ENCODE peak calls at places on chromosomes 7 and 10, in ten cellular contexts. One of them, this sample, is unnamed.

GRCh38 chr7:132029369-132030160 is 473.1 kb upstream of the PODXL start:
- DNase-seq in OCI-LY7: no peak
- DNase-seq in right lobe of liver: no peak
- DNase-seq in RWPE2: no peak
- DNase-seq in GM23338: no peak
- DNase-seq in heart left ventricle: no peak
- DNase-seq in glutamatergic neuron: no peak
- DNase-seq in mucosa of descending colon: no peak
- DNase-seq in vagina: no peak
- DNase-seq in CD8-positive, alpha-beta T cell: no peak
- DNase-seq in this sample: no peak

GRCh38 chr7:83640240-83640639 is 8.7 kb downstream of the SEMA3E start:
- DNase-seq in OCI-LY7: no peak
- DNase-seq in right lobe of liver: no peak
- DNase-seq in RWPE2: no peak
- DNase-seq in GM23338: no peak
- DNase-seq in heart left ventricle: no peak
- DNase-seq in glutamatergic neuron: no peak
- DNase-seq in mucosa of descending colon: no peak
- DNase-seq in vagina: no peak
- DNase-seq in CD8-positive, alpha-beta T cell: no peak
- DNase-seq in this sample: no peak

GRCh38 chr10:96025566-96025965 is 17.8 kb upstream of the CCNJ start:
- DNase-seq in OCI-LY7: peak
- DNase-seq in right lobe of liver: no peak
- DNase-seq in RWPE2: no peak
- DNase-seq in GM23338: peak
- DNase-seq in heart left ventricle: no peak
- DNase-seq in glutamatergic neuron: no peak
- DNase-seq in mucosa of descending colon: no peak
- DNase-seq in vagina: no peak
- DNase-seq in CD8-positive, alpha-beta T cell: no peak
- DNase-seq in this sample: no peak

GRCh38 chr7:147412782-147413186 is 1177.8 kb upstream of the C7orf33 start:
- DNase-seq in OCI-LY7: no peak
- DNase-seq in right lobe of liver: no peak
- DNase-seq in RWPE2: no peak
- DNase-seq in GM23338: no peak
- DNase-seq in heart left ventricle: no peak
- DNase-seq in glutamatergic neuron: no peak
- DNase-seq in mucosa of descending colon: no peak
- DNase-seq in vagina: no peak
- DNase-seq in CD8-positive, alpha-beta T cell: no peak
- DNase-seq in this sample: no peak

GRCh38 chr7:151313857-151314256 is 27.8 kb upstream of the NUB1 start:
- DNase-seq in OCI-LY7: no peak
- DNase-seq in right lobe of liver: no peak
- DNase-seq in RWPE2: no peak
- DNase-seq in GM23338: no peak
- DNase-seq in heart left ventricle: peak
- DNase-seq in glutamatergic neuron: no peak
- DNase-seq in mucosa of descending colon: no peak
- DNase-seq in vagina: no peak
- DNase-seq in CD8-positive, alpha-beta T cell: no peak
- DNase-seq in this sample: no peak

GRCh38 chr7:140685407-140686087 is 11.0 kb upstream of the NDUFB2 start:
- DNase-seq in OCI-LY7: no peak
- DNase-seq in right lobe of liver: peak
- DNase-seq in RWPE2: no peak
- DNase-seq in GM23338: no peak
- DNase-seq in heart left ventricle: no peak
- DNase-seq in glutamatergic neuron: no peak
- DNase-seq in mucosa of descending colon: no peak
- DNase-seq in vagina: no peak
- DNase-seq in CD8-positive, alpha-beta T cell: no peak
- DNase-seq in this sample: no peak

GRCh38 chr10:133347636-133348517 is 704 bp downstream of the PRAP1 start:
- DNase-seq in OCI-LY7: no peak
- DNase-seq in right lobe of liver: peak
- DNase-seq in RWPE2: no peak
- DNase-seq in GM23338: no peak
- DNase-seq in heart left ventricle: no peak
- DNase-seq in glutamatergic neuron: no peak
- DNase-seq in mucosa of descending colon: no peak
- DNase-seq in vagina: no peak
- DNase-seq in CD8-positive, alpha-beta T cell: no peak
- DNase-seq in this sample: no peak

GRCh38 chr7:27130540-27131389 is at the start of gene HOXA4:
- DNase-seq in OCI-LY7: peak
- DNase-seq in right lobe of liver: peak
- DNase-seq in RWPE2: peak
- DNase-seq in GM23338: peak
- DNase-seq in heart left ventricle: peak
- DNase-seq in glutamatergic neuron: peak
- DNase-seq in mucosa of descending colon: peak
- DNase-seq in vagina: no peak
- DNase-seq in CD8-positive, alpha-beta T cell: peak
- DNase-seq in this sample: no peak

GRCh38 chr10:77036993-77037734 is 600.4 kb downstream of the KCNMA1 start:
- DNase-seq in OCI-LY7: peak
- DNase-seq in right lobe of liver: peak
- DNase-seq in RWPE2: no peak
- DNase-seq in GM23338: peak
- DNase-seq in heart left ventricle: no peak
- DNase-seq in glutamatergic neuron: no peak
- DNase-seq in mucosa of descending colon: no peak
- DNase-seq in vagina: no peak
- DNase-seq in CD8-positive, alpha-beta T cell: no peak
- DNase-seq in this sample: no peak

GRCh38 chr7:18671176-18671575 is 175.6 kb downstream of the HDAC9 start:
- DNase-seq in OCI-LY7: peak
- DNase-seq in right lobe of liver: no peak
- DNase-seq in RWPE2: no peak
- DNase-seq in GM23338: no peak
- DNase-seq in heart left ventricle: no peak
- DNase-seq in glutamatergic neuron: no peak
- DNase-seq in mucosa of descending colon: no peak
- DNase-seq in vagina: no peak
- DNase-seq in CD8-positive, alpha-beta T cell: no peak
- DNase-seq in this sample: no peak

GRCh38 chr7:158065340-158065739 is 522.3 kb downstream of the PTPRN2 start:
- DNase-seq in OCI-LY7: no peak
- DNase-seq in right lobe of liver: no peak
- DNase-seq in RWPE2: peak
- DNase-seq in GM23338: no peak
- DNase-seq in heart left ventricle: no peak
- DNase-seq in glutamatergic neuron: no peak
- DNase-seq in mucosa of descending colon: no peak
- DNase-seq in vagina: no peak
- DNase-seq in CD8-positive, alpha-beta T cell: no peak
- DNase-seq in this sample: peak

GRCh38 chr7:105723582-105723981 is 142.3 kb upstream of the EFCAB10 start:
- DNase-seq in OCI-LY7: no peak
- DNase-seq in right lobe of liver: no peak
- DNase-seq in RWPE2: no peak
- DNase-seq in GM23338: peak
- DNase-seq in heart left ventricle: no peak
- DNase-seq in glutamatergic neuron: peak
- DNase-seq in mucosa of descending colon: no peak
- DNase-seq in vagina: no peak
- DNase-seq in CD8-positive, alpha-beta T cell: no peak
- DNase-seq in this sample: no peak

GRCh38 chr10:59354434-59354833 is 7.9 kb downstream of the FAM13C start:
- DNase-seq in OCI-LY7: no peak
- DNase-seq in right lobe of liver: no peak
- DNase-seq in RWPE2: no peak
- DNase-seq in GM23338: no peak
- DNase-seq in heart left ventricle: no peak
- DNase-seq in glutamatergic neuron: no peak
- DNase-seq in mucosa of descending colon: no peak
- DNase-seq in vagina: no peak
- DNase-seq in CD8-positive, alpha-beta T cell: no peak
- DNase-seq in this sample: no peak

GRCh38 chr7:28919510-28919909 is 38.6 kb downstream of the TRIL start:
- DNase-seq in OCI-LY7: no peak
- DNase-seq in right lobe of liver: no peak
- DNase-seq in RWPE2: no peak
- DNase-seq in GM23338: no peak
- DNase-seq in heart left ventricle: no peak
- DNase-seq in glutamatergic neuron: no peak
- DNase-seq in mucosa of descending colon: no peak
- DNase-seq in vagina: no peak
- DNase-seq in CD8-positive, alpha-beta T cell: no peak
- DNase-seq in this sample: no peak

GRCh38 chr7:107277331-107277730 is 108.5 kb downstream of the HBP1 start:
- DNase-seq in OCI-LY7: no peak
- DNase-seq in right lobe of liver: no peak
- DNase-seq in RWPE2: no peak
- DNase-seq in GM23338: no peak
- DNase-seq in heart left ventricle: no peak
- DNase-seq in glutamatergic neuron: no peak
- DNase-seq in mucosa of descending colon: no peak
- DNase-seq in vagina: no peak
- DNase-seq in CD8-positive, alpha-beta T cell: no peak
- DNase-seq in this sample: no peak

DNA sequence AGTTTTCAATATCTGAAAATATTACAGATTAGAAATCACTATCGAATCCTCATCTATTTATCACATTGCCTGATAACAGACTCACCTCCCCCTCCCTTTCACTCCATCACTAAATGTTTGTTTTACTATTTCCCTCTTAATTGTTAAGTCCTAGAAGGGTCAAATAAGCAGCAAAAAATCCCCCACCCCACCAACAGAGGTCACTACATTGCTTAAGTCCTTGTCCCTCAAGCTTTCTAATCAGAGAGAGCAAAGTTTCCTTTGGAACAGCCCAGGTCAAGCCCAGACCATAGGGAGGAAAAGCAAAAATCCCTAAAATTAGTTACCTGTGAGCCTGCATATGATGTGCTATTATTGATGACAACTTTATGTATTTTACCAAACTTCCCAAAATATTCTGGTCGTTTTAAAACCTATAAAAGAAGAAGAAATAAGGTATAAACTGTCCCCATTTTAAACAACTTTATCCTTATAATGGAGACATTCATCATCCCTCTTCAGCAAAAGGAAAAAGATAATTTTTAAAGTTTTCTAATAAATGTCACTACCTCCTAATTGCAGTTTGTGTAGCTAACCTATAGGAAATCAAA is 95.0 kb downstream of the CNOT4 start:
- DNase-seq in OCI-LY7: peak
- DNase-seq in right lobe of liver: no peak
- DNase-seq in RWPE2: no peak
- DNase-seq in GM23338: peak
- DNase-seq in heart left ventricle: no peak
- DNase-seq in glutamatergic neuron: peak
- DNase-seq in mucosa of descending colon: no peak
- DNase-seq in vagina: no peak
- DNase-seq in CD8-positive, alpha-beta T cell: peak
- DNase-seq in this sample: no peak
- TF ChIP-seq CTCF in OCI-LY7: peak
- TF ChIP-seq CTCF in right lobe of liver: peak
- TF ChIP-seq CTCF in RWPE2: peak
- TF ChIP-seq CTCF in GM23338: peak
- TF ChIP-seq CTCF in heart left ventricle: peak
- TF ChIP-seq CTCF in glutamatergic neuron: peak
- TF ChIP-seq CTCF in mucosa of descending colon: no peak
- TF ChIP-seq CTCF in vagina: no peak
- TF ChIP-seq CTCF in CD8-positive, alpha-beta T cell: peak
- TF ChIP-seq CTCF in this sample: peak

GRCh38 chr10:121823993-121824463 is 103.8 kb downstream of the ATE1 start:
- DNase-seq in OCI-LY7: peak
- DNase-seq in right lobe of liver: no peak
- DNase-seq in RWPE2: no peak
- DNase-seq in GM23338: peak
- DNase-seq in heart left ventricle: no peak
- DNase-seq in glutamatergic neuron: no peak
- DNase-seq in mucosa of descending colon: no peak
- DNase-seq in vagina: no peak
- DNase-seq in CD8-positive, alpha-beta T cell: no peak
- DNase-seq in this sample: no peak
- TF ChIP-seq CTCF in OCI-LY7: peak
- TF ChIP-seq CTCF in right lobe of liver: peak
- TF ChIP-seq CTCF in RWPE2: peak
- TF ChIP-seq CTCF in GM23338: peak
- TF ChIP-seq CTCF in heart left ventricle: peak
- TF ChIP-seq CTCF in glutamatergic neuron: peak
- TF ChIP-seq CTCF in mucosa of descending colon: peak
- TF ChIP-seq CTCF in vagina: no peak
- TF ChIP-seq CTCF in CD8-positive, alpha-beta T cell: peak
- TF ChIP-seq CTCF in this sample: peak

GRCh38 chr7:25148772-25149575 is 23.9 kb upstream of the CYCS start:
- DNase-seq in OCI-LY7: peak
- DNase-seq in right lobe of liver: no peak
- DNase-seq in RWPE2: no peak
- DNase-seq in GM23338: peak
- DNase-seq in heart left ventricle: no peak
- DNase-seq in glutamatergic neuron: no peak
- DNase-seq in mucosa of descending colon: no peak
- DNase-seq in vagina: no peak
- DNase-seq in CD8-positive, alpha-beta T cell: no peak
- DNase-seq in this sample: no peak
- TF ChIP-seq CTCF in OCI-LY7: no peak
- TF ChIP-seq CTCF in right lobe of liver: no peak
- TF ChIP-seq CTCF in RWPE2: no peak
- TF ChIP-seq CTCF in GM23338: peak
- TF ChIP-seq CTCF in heart left ventricle: no peak
- TF ChIP-seq CTCF in glutamatergic neuron: no peak
- TF ChIP-seq CTCF in mucosa of descending colon: no peak
- TF ChIP-seq CTCF in vagina: no peak
- TF ChIP-seq CTCF in CD8-positive, alpha-beta T cell: no peak
- TF ChIP-seq CTCF in this sample: no peak

GRCh38 chr10:102188298-102188940 is 36.2 kb downstream of the NOLC1 start:
- DNase-seq in OCI-LY7: no peak
- DNase-seq in right lobe of liver: no peak
- DNase-seq in RWPE2: no peak
- DNase-seq in GM23338: no peak
- DNase-seq in heart left ventricle: no peak
- DNase-seq in glutamatergic neuron: no peak
- DNase-seq in mucosa of descending colon: no peak
- DNase-seq in vagina: no peak
- DNase-seq in CD8-positive, alpha-beta T cell: no peak
- DNase-seq in this sample: no peak

GRCh38 chr10:102185272-102185671 is 33.1 kb downstream of the NOLC1 start:
- DNase-seq in OCI-LY7: no peak
- DNase-seq in right lobe of liver: no peak
- DNase-seq in RWPE2: no peak
- DNase-seq in GM23338: no peak
- DNase-seq in heart left ventricle: no peak
- DNase-seq in glutamatergic neuron: no peak
- DNase-seq in mucosa of descending colon: no peak
- DNase-seq in vagina: no peak
- DNase-seq in CD8-positive, alpha-beta T cell: no peak
- DNase-seq in this sample: no peak

GRCh38 chr10:102186128-102186527 is 33.9 kb downstream of the NOLC1 start:
- DNase-seq in OCI-LY7: no peak
- DNase-seq in right lobe of liver: no peak
- DNase-seq in RWPE2: no peak
- DNase-seq in GM23338: no peak
- DNase-seq in heart left ventricle: no peak
- DNase-seq in glutamatergic neuron: no peak
- DNase-seq in mucosa of descending colon: no peak
- DNase-seq in vagina: no peak
- DNase-seq in CD8-positive, alpha-beta T cell: no peak
- DNase-seq in this sample: no peak

GRCh38 chr10:102184606-102185005 is 32.4 kb downstream of the NOLC1 start:
- DNase-seq in OCI-LY7: no peak
- DNase-seq in right lobe of liver: no peak
- DNase-seq in RWPE2: no peak
- DNase-seq in GM23338: no peak
- DNase-seq in heart left ventricle: no peak
- DNase-seq in glutamatergic neuron: no peak
- DNase-seq in mucosa of descending colon: no peak
- DNase-seq in vagina: no peak
- DNase-seq in CD8-positive, alpha-beta T cell: no peak
- DNase-seq in this sample: no peak
- TF ChIP-seq CTCF in OCI-LY7: no peak
- TF ChIP-seq CTCF in right lobe of liver: no peak
- TF ChIP-seq CTCF in RWPE2: no peak
- TF ChIP-seq CTCF in GM23338: no peak
- TF ChIP-seq CTCF in heart left ventricle: no peak
- TF ChIP-seq CTCF in glutamatergic neuron: no peak
- TF ChIP-seq CTCF in mucosa of descending colon: no peak
- TF ChIP-seq CTCF in vagina: no peak
- TF ChIP-seq CTCF in CD8-positive, alpha-beta T cell: no peak
- TF ChIP-seq CTCF in this sample: no peak

This sample was measured in chondrocyte.